ENCODE peak calls at places on chromosomes 13 and 19, in five cellular contexts. S, A, E, G and D are unnamed samples.
A peak's percentile ranks its signal among the peaks of the same experiment; 100 is the strongest.

GRCh38 chr19:39416626-39417120 is 4.2 kb downstream of the PLEKHG2 start:
- DNase-seq in G (no peak), S (no peak), E (no peak), A (no peak), D (no peak)

GRCh38 chr19:34023381-34023780 is 148.9 kb upstream of the LSM14A start:
- DNase-seq in A (peak; percentile 21), G (no peak), E (no peak), S (no peak), D (no peak)

GRCh38 chr13:36750046-36750445 is 69.0 kb upstream of the RFXAP start:
- DNase-seq in A (no peak), G (no peak), S (no peak), E (no peak), D (no peak)

GRCh38 chr13:19586904-19587634 is 25.7 kb upstream of the TPTE2 start:
- DNase-seq in G (peak; percentile 65), A (peak; percentile 50), S (peak; percentile 65), E (peak; percentile 23), D (no peak)

GRCh38 chr13:111139874-111140561 is 24.9 kb downstream of the ARHGEF7 start:
- DNase-seq in A (no peak), E (no peak), G (no peak), S (no peak), D (no peak)

GRCh38 chr13:39766464-39767167 is 111.2 kb downstream of the COG6 start:
- DNase-seq in A (no peak), E (no peak), S (no peak), G (no peak), D (no peak)

GRCh38 chr13:21529102-21529893 is 70.2 kb upstream of the ZDHHC20 start:
- DNase-seq in E (no peak), A (no peak), G (no peak), S (no peak), D (no peak)

GRCh38 chr13:96898212-96898611 is 96.1 kb downstream of the OXGR1 start:
- DNase-seq in A (no peak), E (no peak), G (no peak), S (no peak), D (no peak)

DNA sequence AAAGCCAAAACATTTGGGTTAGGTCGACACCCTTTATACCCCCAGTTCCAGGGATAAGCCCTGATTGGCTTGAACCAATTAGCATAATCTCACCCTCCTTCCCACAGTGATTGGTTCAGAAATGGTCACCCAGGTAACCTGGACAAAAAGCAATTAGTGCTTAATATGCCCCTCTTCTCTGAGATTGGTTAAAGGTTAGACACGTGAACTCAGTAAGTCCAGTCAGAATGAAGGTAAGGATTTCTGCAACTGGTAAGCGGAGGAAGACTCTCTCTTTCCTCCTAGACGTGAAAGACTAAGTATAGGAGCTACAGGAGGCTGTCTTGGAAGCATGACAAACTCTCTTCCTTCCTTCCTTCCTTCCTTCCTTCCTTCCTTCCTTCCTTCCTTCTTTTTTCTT is 1.3 kb upstream of the PNMA8C start:
- DNase-seq in E (no peak), A (no peak), G (no peak), S (no peak), D (no peak)
- TF ChIP-seq JUNB in E (no peak), A (no peak), G (no peak), S (no peak), D (no peak)

DNA sequence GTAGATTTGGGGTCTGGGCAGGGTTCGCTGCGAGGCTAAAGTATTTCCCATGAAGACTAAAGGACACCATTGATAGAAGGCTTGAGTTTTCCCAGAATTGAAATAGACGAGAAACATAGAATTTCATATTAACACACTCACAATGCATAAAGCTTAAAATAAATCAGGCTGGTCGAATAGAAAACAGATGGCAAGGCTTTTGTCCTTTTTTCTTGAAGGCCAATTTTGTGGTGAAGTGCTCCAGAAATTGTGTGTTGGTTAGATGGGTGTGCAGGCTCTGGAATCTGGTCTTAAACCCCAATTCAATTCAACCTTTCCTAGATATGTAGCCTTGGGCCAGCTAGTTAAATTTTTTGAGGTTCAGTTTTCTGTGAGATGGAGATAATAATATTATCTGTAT is 56.9 kb upstream of the LRCH1 start:
- DNase-seq in G (no peak), E (no peak), S (no peak), A (no peak), D (no peak)
- TF ChIP-seq REST in G (no peak), E (no peak), S (no peak), A (no peak), D (no peak)

DNA sequence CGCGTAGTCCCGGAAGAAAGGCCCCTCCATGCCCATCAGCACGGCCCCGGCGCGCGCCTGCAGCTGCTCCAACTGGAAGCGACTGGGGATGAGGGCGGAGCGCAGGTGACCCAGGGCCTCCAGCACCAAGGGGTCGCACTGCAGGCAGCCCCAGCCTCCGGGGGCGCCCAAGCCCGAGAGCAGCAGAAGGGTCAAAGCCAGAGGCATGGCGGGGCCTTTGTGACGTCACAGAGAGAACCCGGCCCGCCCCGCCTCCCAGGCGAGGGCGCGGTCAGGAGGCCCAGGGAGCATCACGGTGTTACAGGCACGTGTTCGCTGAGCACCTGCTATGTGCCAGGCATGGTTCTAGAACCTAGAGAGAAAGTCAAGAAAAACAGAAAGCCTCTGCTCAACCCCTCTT is at the start of gene IZUMO2:
- DNase-seq in E (peak; percentile 53), A (peak; percentile 92), S (no peak), G (no peak), D (no peak)
- TF ChIP-seq JUNB in E (no peak), A (no peak), S (no peak), G (no peak), D (no peak)

GRCh38 chr19:9615828-9616227 is 5.2 kb downstream of the ZNF561 start:
- DNase-seq in S (no peak), G (no peak), A (no peak), E (no peak), D (no peak)
- TF ChIP-seq REST in S (no peak), G (no peak), A (no peak), E (no peak), D (no peak)

DNA sequence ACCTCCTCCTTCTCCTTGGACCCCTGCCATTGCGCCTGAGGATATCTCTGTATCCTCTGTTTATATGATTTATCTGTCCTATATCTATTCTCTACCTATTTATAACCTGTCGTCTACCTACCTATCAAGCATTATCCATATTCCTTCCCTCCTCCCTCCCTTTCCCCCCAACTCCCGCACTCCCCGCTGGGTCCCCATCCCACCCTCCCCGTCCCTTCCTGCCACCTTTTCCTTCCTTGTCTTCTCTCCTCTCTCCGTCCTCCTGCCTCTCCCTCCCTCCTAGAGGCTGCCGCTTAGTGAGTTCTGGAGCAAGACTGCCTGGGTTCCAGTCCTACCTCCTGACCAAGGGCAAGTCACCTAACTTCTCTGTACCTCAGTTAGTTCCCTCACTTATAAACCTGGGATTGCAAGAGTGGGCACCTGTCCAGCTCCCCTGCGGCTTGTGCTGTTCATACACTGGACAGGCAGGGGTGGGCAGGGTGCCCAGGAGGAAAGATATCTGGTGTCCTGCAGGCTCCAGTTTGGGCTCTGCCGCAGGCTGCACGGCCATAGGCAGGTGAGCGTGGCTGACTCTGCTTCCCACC is 16.1 kb downstream of the TTYH1 start:
- DNase-seq in A (no peak), S (no peak), G (no peak), E (no peak), D (no peak)
- TF ChIP-seq JUNB in A (no peak), S (no peak), G (no peak), E (no peak), D (no peak)

GRCh38 chr19:7010722-7011593 is 10.3 kb downstream of the MBD3L2B start:
- DNase-seq in E (no peak), S (no peak), G (no peak), A (no peak), D (no peak)

GRCh38 chr19:7018828-7019227 is 2.4 kb downstream of the MBD3L2B start:
- DNase-seq in A (no peak), G (no peak), S (no peak), E (no peak), D (no peak)

GRCh38 chr19:7007859-7008258 is 13.4 kb downstream of the MBD3L2B start:
- DNase-seq in A (no peak), S (no peak), G (no peak), E (no peak), D (no peak)

GRCh38 chr19:7013678-7014077 is 7.6 kb downstream of the MBD3L2B start:
- DNase-seq in E (no peak), S (peak; percentile 68), A (no peak), G (no peak), D (no peak)
- TF ChIP-seq REST in E (no peak), S (peak; percentile 57), A (no peak), G (no peak), D (no peak)

GRCh38 chr13:79741006-79741405 is 260.1 kb downstream of the NDFIP2 start:
- DNase-seq in A (no peak), S (no peak), E (no peak), G (peak; percentile 28), D (no peak)
- TF ChIP-seq JUNB in A (no peak), S (no peak), E (no peak), G (no peak), D (no peak)